ENCODE peak calls at places on chromosomes 3 and 15, in six cellular contexts. One of them, this sample, is unnamed. For H3K4me1, the result is how much of the 10 kb centered on the place peaks cover.

GRCh38 chr3:100277255-100277800 is 16.5 kb downstream of the TBC1D23 start:
- DNase-seq in colonic mucosa: no peak
- DNase-seq in OCI-LY7: no peak
- DNase-seq in body of pancreas: no peak
- DNase-seq in IMR-90: peak
- DNase-seq in ovary: no peak
- DNase-seq in this sample: no peak

GRCh38 chr3:63364495-63364894 is 86.4 kb downstream of the SYNPR start:
- DNase-seq in ovary: no peak
- DNase-seq in colonic mucosa: no peak
- DNase-seq in body of pancreas: no peak
- DNase-seq in OCI-LY7: no peak
- DNase-seq in IMR-90: peak
- DNase-seq in this sample: no peak

GRCh38 chr15:68151277-68151676 is 53.9 kb downstream of the CALML4 start:
- DNase-seq in OCI-LY7: no peak
- DNase-seq in ovary: no peak
- DNase-seq in IMR-90: peak
- DNase-seq in body of pancreas: no peak
- DNase-seq in colonic mucosa: no peak
- DNase-seq in this sample: no peak

GRCh38 chr15:67578020-67578600 is 35.6 kb downstream of the MAP2K5 start:
- DNase-seq in OCI-LY7: no peak
- DNase-seq in ovary: no peak
- DNase-seq in colonic mucosa: no peak
- DNase-seq in IMR-90: peak
- DNase-seq in body of pancreas: no peak
- DNase-seq in this sample: no peak

GRCh38 chr3:51378726-51379125 is 6.4 kb upstream of the MANF start:
- DNase-seq in ovary: no peak
- DNase-seq in colonic mucosa: no peak
- DNase-seq in IMR-90: no peak
- DNase-seq in body of pancreas: no peak
- DNase-seq in OCI-LY7: no peak
- DNase-seq in this sample: no peak

GRCh38 chr3:146382386-146382785 is 87.0 kb downstream of the PLSCR2 start:
- DNase-seq in ovary: no peak
- DNase-seq in colonic mucosa: peak
- DNase-seq in body of pancreas: no peak
- DNase-seq in OCI-LY7: no peak
- DNase-seq in IMR-90: peak
- DNase-seq in this sample: no peak

GRCh38 chr3:141410408-141410807 is 42.1 kb downstream of the ZBTB38 start:
- DNase-seq in ovary: no peak
- DNase-seq in OCI-LY7: no peak
- DNase-seq in body of pancreas: peak
- DNase-seq in IMR-90: peak
- DNase-seq in colonic mucosa: peak
- DNase-seq in this sample: no peak

GRCh38 chr3:143337387-143337786 is 217.8 kb downstream of the CHST2 start:
- DNase-seq in body of pancreas: no peak
- DNase-seq in OCI-LY7: no peak
- DNase-seq in colonic mucosa: no peak
- DNase-seq in ovary: no peak
- DNase-seq in IMR-90: no peak
- DNase-seq in this sample: no peak

GRCh38 chr3:194095464-194095863 is 40.5 kb upstream of the HES1 start:
- DNase-seq in body of pancreas: peak
- DNase-seq in IMR-90: no peak
- DNase-seq in ovary: no peak
- DNase-seq in OCI-LY7: peak
- DNase-seq in colonic mucosa: peak
- DNase-seq in this sample: peak

GRCh38 chr3:732326-732928 is 360.4 kb upstream of the CNTN6 start:
- DNase-seq in body of pancreas: no peak
- DNase-seq in IMR-90: no peak
- DNase-seq in colonic mucosa: no peak
- DNase-seq in OCI-LY7: no peak
- DNase-seq in ovary: no peak
- DNase-seq in this sample: no peak

GRCh38 chr3:127002195-127003174 is 19.6 kb downstream of the PLXNA1 start:
- DNase-seq in OCI-LY7: peak
- DNase-seq in ovary: peak
- DNase-seq in IMR-90: peak
- DNase-seq in colonic mucosa: peak
- DNase-seq in body of pancreas: peak
- DNase-seq in this sample: peak

DNA sequence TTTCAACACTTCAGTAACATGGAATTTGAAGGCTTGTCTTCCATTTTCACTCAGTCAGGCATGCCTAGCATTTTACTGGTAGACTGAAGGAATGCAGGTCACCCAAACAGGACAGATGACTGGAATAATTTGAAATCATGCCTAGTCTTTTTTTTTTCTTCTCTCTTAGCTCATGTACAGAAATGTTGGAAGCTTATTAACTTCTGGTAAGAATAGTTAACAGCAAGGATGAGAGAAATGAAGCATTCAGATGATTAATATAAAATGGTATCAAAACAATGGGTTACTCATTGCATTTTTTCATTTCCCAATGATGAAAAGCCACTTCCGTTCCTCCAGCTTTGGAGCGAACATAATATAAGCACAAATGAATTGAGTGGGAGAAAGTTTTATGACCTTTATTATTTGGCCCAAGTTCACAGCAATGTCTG is 431.5 kb upstream of the RASGRP1 start:
- DNase-seq in colonic mucosa: no peak
- DNase-seq in ovary: no peak
- DNase-seq in body of pancreas: peak
- DNase-seq in OCI-LY7: no peak
- DNase-seq in IMR-90: peak
- DNase-seq in this sample: no peak
- H3K27ac ChIP-seq in colonic mucosa: peak
- H3K27ac ChIP-seq in ovary: no peak
- H3K27ac ChIP-seq in body of pancreas: no peak
- H3K27ac ChIP-seq in OCI-LY7: no peak
- H3K27ac ChIP-seq in IMR-90: peak
- H3K27ac ChIP-seq in this sample: peak

DNA sequence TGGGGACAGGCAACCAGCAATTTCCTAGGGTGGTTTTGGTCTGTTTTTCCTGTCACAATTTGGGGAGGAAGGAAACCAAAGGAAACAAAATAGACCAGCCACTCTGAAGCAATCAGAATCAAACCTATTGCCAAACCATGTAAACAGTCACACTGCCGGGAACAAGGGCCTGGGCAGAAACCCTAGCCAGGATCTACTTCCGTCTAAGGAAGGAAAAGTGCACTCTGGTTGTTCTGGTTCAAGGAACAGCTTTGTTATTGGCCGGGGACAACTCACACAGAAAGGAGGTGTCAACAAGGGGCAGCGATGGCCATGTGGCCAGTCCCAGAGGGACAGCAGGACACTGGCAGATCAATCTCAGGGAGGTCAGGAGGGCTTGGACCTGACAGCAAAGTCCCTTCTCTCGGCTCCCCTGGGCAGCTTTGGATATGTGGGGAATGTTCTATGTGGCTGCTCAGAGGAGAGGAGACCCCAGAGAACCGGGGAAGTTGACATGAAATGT is 17.5 kb upstream of the RAD18 start:
- DNase-seq in OCI-LY7: no peak
- DNase-seq in IMR-90: no peak
- DNase-seq in body of pancreas: no peak
- DNase-seq in colonic mucosa: no peak
- DNase-seq in ovary: no peak
- DNase-seq in this sample: no peak
- H3K4me1 ChIP-seq in OCI-LY7: under half
- H3K4me1 ChIP-seq in IMR-90: under half
- H3K4me1 ChIP-seq in body of pancreas: under half
- H3K4me1 ChIP-seq in colonic mucosa: under half
- H3K4me1 ChIP-seq in ovary: under half
- H3K4me1 ChIP-seq in this sample: under half

GRCh38 chr3:148903022-148903442 is 37.9 kb downstream of the CPA3 start:
- DNase-seq in IMR-90: peak
- DNase-seq in OCI-LY7: no peak
- DNase-seq in colonic mucosa: no peak
- DNase-seq in ovary: no peak
- DNase-seq in body of pancreas: no peak
- DNase-seq in this sample: no peak
- H3K27ac ChIP-seq in IMR-90: no peak
- H3K27ac ChIP-seq in OCI-LY7: no peak
- H3K27ac ChIP-seq in colonic mucosa: no peak
- H3K27ac ChIP-seq in ovary: no peak
- H3K27ac ChIP-seq in body of pancreas: no peak
- H3K27ac ChIP-seq in this sample: no peak

GRCh38 chr15:66135664-66136063 is 117.9 kb downstream of the MEGF11 start:
- DNase-seq in OCI-LY7: no peak
- DNase-seq in IMR-90: no peak
- DNase-seq in colonic mucosa: no peak
- DNase-seq in body of pancreas: no peak
- DNase-seq in ovary: no peak
- DNase-seq in this sample: no peak
- H3K4me1 ChIP-seq in OCI-LY7: under half
- H3K4me1 ChIP-seq in IMR-90: under half
- H3K4me1 ChIP-seq in colonic mucosa: under half
- H3K4me1 ChIP-seq in body of pancreas: under half
- H3K4me1 ChIP-seq in ovary: under half
- H3K4me1 ChIP-seq in this sample: under half

DNA sequence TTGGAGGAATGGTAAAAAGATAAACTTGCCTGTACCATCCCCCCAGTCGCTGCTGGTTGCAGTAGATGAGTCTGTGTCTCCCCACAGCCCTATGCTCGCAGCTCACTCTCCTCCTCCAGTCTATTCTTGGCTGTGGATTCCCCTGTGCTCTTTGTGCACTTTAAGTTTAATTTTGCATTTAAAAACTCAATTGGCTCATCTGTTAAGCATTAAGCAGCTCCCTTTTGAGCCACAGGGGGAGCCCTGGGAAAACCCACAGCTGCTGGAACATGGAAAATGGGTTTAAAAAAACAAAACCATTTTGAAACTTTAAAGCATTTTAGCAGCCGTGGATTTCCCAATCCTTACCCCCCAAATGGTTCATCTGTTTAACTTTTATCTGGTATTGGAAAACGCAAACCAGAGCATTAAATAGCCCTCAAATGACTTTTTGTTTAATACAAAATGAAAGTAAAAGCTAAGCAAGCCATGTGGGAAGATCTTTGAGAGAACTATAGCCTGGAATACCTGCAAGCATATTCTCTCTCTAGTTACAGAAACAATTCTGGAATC is 536.9 kb downstream of the ZIC1 start:
- DNase-seq in colonic mucosa: no peak
- DNase-seq in body of pancreas: peak
- DNase-seq in OCI-LY7: no peak
- DNase-seq in ovary: no peak
- DNase-seq in IMR-90: peak
- DNase-seq in this sample: peak
- H3K27ac ChIP-seq in colonic mucosa: no peak
- H3K27ac ChIP-seq in body of pancreas: no peak
- H3K27ac ChIP-seq in OCI-LY7: no peak
- H3K27ac ChIP-seq in ovary: no peak
- H3K27ac ChIP-seq in IMR-90: peak
- H3K27ac ChIP-seq in this sample: peak

GRCh38 chr3:108008106-108008505 is 82.7 kb downstream of the CD47 start:
- DNase-seq in OCI-LY7: no peak
- DNase-seq in ovary: no peak
- DNase-seq in body of pancreas: no peak
- DNase-seq in IMR-90: no peak
- DNase-seq in colonic mucosa: no peak
- DNase-seq in this sample: no peak
- H3K4me1 ChIP-seq in OCI-LY7: under half
- H3K4me1 ChIP-seq in ovary: under half
- H3K4me1 ChIP-seq in body of pancreas: under half
- H3K4me1 ChIP-seq in IMR-90: under half
- H3K4me1 ChIP-seq in colonic mucosa: under half
- H3K4me1 ChIP-seq in this sample: under half

GRCh38 chr3:9347887-9348286 is 15.0 kb upstream of the THUMPD3 start:
- DNase-seq in IMR-90: peak
- DNase-seq in colonic mucosa: no peak
- DNase-seq in body of pancreas: no peak
- DNase-seq in OCI-LY7: no peak
- DNase-seq in ovary: no peak
- DNase-seq in this sample: no peak
- H3K27ac ChIP-seq in IMR-90: no peak
- H3K27ac ChIP-seq in colonic mucosa: no peak
- H3K27ac ChIP-seq in body of pancreas: no peak
- H3K27ac ChIP-seq in OCI-LY7: no peak
- H3K27ac ChIP-seq in ovary: no peak
- H3K27ac ChIP-seq in this sample: no peak

GRCh38 chr3:152102410-152102809 is 166.3 kb upstream of the MBNL1 start:
- DNase-seq in ovary: no peak
- DNase-seq in body of pancreas: no peak
- DNase-seq in OCI-LY7: no peak
- DNase-seq in IMR-90: no peak
- DNase-seq in colonic mucosa: no peak
- DNase-seq in this sample: no peak
- H3K4me1 ChIP-seq in ovary: under half
- H3K4me1 ChIP-seq in body of pancreas: under half
- H3K4me1 ChIP-seq in OCI-LY7: under half
- H3K4me1 ChIP-seq in IMR-90: under half
- H3K4me1 ChIP-seq in colonic mucosa: under half
- H3K4me1 ChIP-seq in this sample: under half

DNA sequence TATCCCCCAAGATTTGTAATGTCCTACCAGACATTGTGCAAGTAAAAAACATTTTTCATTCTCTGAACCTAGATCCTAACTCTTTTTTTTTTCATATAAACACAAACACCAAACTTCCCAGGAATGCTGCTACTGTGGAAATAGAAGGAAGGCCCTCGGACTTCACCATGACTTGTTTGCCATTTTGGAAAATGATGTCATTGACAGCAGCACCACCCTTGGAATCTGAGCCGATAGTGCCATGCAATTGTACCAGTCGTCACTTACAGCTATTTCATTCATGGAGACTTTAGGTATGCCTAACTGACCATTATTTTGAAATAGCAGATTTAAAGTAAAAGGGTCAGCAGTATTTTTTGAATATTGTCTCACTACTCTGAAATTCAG is 66.1 kb upstream of the ARL8B start:
- DNase-seq in body of pancreas: no peak
- DNase-seq in IMR-90: no peak
- DNase-seq in OCI-LY7: no peak
- DNase-seq in colonic mucosa: no peak
- DNase-seq in ovary: no peak
- DNase-seq in this sample: no peak
- H3K27ac ChIP-seq in body of pancreas: no peak
- H3K27ac ChIP-seq in IMR-90: no peak
- H3K27ac ChIP-seq in OCI-LY7: no peak
- H3K27ac ChIP-seq in colonic mucosa: no peak
- H3K27ac ChIP-seq in ovary: no peak
- H3K27ac ChIP-seq in this sample: peak